ENCODE peak calls at places on chromosome 2, in seven cellular contexts. F, P, Z, R, W, T and Q are unnamed samples.

GRCh38 chr2:218405365-218406208 is 5.9 kb downstream of the CTDSP1 start:
- DNase-seq in W (no peak), P (no peak), T (no peak), R (no peak), Z (no peak), F (peak; percentile 48), Q (peak; percentile 60)

GRCh38 chr2:120593921-120594686 is 141.6 kb upstream of the GLI2 start:
- DNase-seq in P (no peak), R (no peak), Z (no peak), T (no peak), F (no peak), W (no peak), Q (no peak)

GRCh38 chr2:200298816-200299215 is 7.7 kb upstream of the SPATS2L start:
- DNase-seq in Z (no peak), P (no peak), W (no peak), R (no peak), F (no peak), T (no peak), Q (no peak)

GRCh38 chr2:855177-855576 is 95.5 kb upstream of the SNTG2 start:
- DNase-seq in Z (no peak), T (no peak), W (peak; percentile 6), R (peak; percentile 10), F (no peak), P (no peak), Q (no peak)

GRCh38 chr2:96870631-96871255 is 863 bp upstream of the SEMA4C start:
- DNase-seq in T (peak; percentile 86), F (peak; percentile 46), W (no peak), Z (peak; percentile 54), R (peak; percentile 27), P (no peak), Q (peak; percentile 71)

GRCh38 chr2:236503100-236503499 is 66.5 kb upstream of the ACKR3 start:
- DNase-seq in P (peak; percentile 19), Z (no peak), R (no peak), F (peak; percentile 49), T (no peak), W (no peak), Q (no peak)

GRCh38 chr2:166328147-166328546 is 47.6 kb downstream of the SCN9A start:
- DNase-seq in W (no peak), R (no peak), T (no peak), F (no peak), Z (no peak), P (no peak), Q (no peak)

GRCh38 chr2:70978388-70979357 is at the start of gene ANKRD53:
- DNase-seq in P (peak; percentile 44), F (peak; percentile 58), W (no peak), Z (peak; percentile 18), R (peak; percentile 10), T (no peak), Q (peak; percentile 65)

GRCh38 chr2:84776011-84776410 is 104.9 kb downstream of the TRABD2A start:
- DNase-seq in Z (no peak), P (no peak), W (no peak), R (no peak), T (no peak), F (no peak), Q (no peak)

GRCh38 chr2:120472891-120473309 is 127.0 kb downstream of the INHBB start:
- DNase-seq in P (no peak), T (peak; percentile 90), Z (no peak), W (no peak), R (no peak), F (no peak), Q (no peak)

GRCh38 chr2:168455692-168456525 is at the start of gene CERS6:
- DNase-seq in W (peak; percentile 68), T (peak; percentile 91), F (peak; percentile 96), P (peak; percentile 99), Z (peak; percentile 85), R (peak; percentile 92), Q (peak; percentile 95)

GRCh38 chr2:9618410-9618809 is 12.4 kb downstream of the YWHAQ start:
- DNase-seq in P (no peak), Z (no peak), T (no peak), R (no peak), F (no peak), W (no peak), Q (no peak)

GRCh38 chr2:102514061-102514785 is 41.2 kb downstream of the SLC9A4 start:
- DNase-seq in P (peak; percentile 92), Z (no peak), W (peak; percentile 86), R (no peak), T (peak; percentile 72), F (peak; percentile 89), Q (no peak)

GRCh38 chr2:96800061-96800761 is 15.9 kb upstream of the CNNM3 start:
- DNase-seq in W (no peak), T (no peak), F (no peak), R (no peak), Z (no peak), P (no peak), Q (no peak)

GRCh38 chr2:213251618-213252017 is 32.6 kb upstream of the SPAG16 start:
- DNase-seq in W (peak; percentile 56), T (peak; percentile 45), Z (no peak), R (peak; percentile 23), P (peak; percentile 92), F (peak; percentile 84), Q (peak; percentile 78)

GRCh38 chr2:233658610-233659009 is 13.1 kb upstream of the UGT1A9 start:
- DNase-seq in W (no peak), P (no peak), R (no peak), Z (no peak), T (no peak), F (no peak), Q (no peak)

GRCh38 chr2:100589527-100589926 is 26.7 kb downstream of the PDCL3 start:
- DNase-seq in P (no peak), T (no peak), W (no peak), R (no peak), Z (no peak), F (no peak), Q (no peak)

GRCh38 chr2:66805136-66805535 is 370.2 kb downstream of the MEIS1 start:
- DNase-seq in P (no peak), W (no peak), F (peak; percentile 21), T (no peak), R (no peak), Z (no peak), Q (no peak)

GRCh38 chr2:1702186-1702565 is 42.1 kb downstream of the PXDN start:
- DNase-seq in F (no peak), P (no peak), W (no peak), T (no peak), Z (no peak), R (no peak), Q (no peak)

GRCh38 chr2:119517433-119517832 is 6.8 kb downstream of the SCTR start:
- DNase-seq in T (peak; percentile 34), P (peak; percentile 24), W (peak; percentile 6), R (no peak), Z (peak; percentile 38), F (peak; percentile 77), Q (peak; percentile 64)